ENCODE peak calls at places on chromosomes 1 and 21, in nine cellular contexts. N, W, R, A, B, C, Q, F and G are unnamed samples.

GRCh38 chr21:26795866-26796329 is 49.3 kb downstream of the ADAMTS1 start:
- DNase-seq in Q (no peak), B (peak), A (no peak), C (no peak), R (no peak), F (no peak), W (no peak), N (no peak), G (peak)

GRCh38 chr1:27571439-27572018 is 32.4 kb downstream of the AHDC1 start:
- DNase-seq in Q (no peak), A (no peak), N (no peak), B (no peak), W (no peak), C (no peak), F (no peak), R (no peak), G (no peak)

GRCh38 chr1:56644941-56645662 is at the start of gene PRKAA2:
- DNase-seq in Q (peak), W (no peak), C (no peak), R (no peak), A (peak), N (peak), F (peak), B (peak), G (peak)

GRCh38 chr1:199403421-199404116 is 623.9 kb upstream of the NR5A2 start:
- DNase-seq in B (peak), N (no peak), A (no peak), C (no peak), R (no peak), Q (no peak), F (no peak), W (no peak), G (no peak)

GRCh38 chr1:96387785-96388184 is 333.8 kb upstream of the PTBP2 start:
- DNase-seq in W (no peak), F (no peak), A (no peak), B (no peak), C (no peak), Q (no peak), R (no peak), N (no peak), G (peak)

GRCh38 chr1:29676496-29676895 is 440.2 kb downstream of the PTPRU start:
- DNase-seq in R (no peak), C (no peak), B (no peak), A (no peak), Q (no peak), F (no peak), W (no peak), N (no peak), G (no peak)

GRCh38 chr21:42669069-42669468 is 15.6 kb downstream of the PDE9A start:
- DNase-seq in R (no peak), N (no peak), W (no peak), C (no peak), B (no peak), Q (no peak), A (no peak), F (no peak), G (peak)

GRCh38 chr1:85818371-85818770 is 110.1 kb upstream of the ZNHIT6 start:
- DNase-seq in B (peak), N (peak), A (no peak), Q (no peak), F (no peak), W (no peak), R (no peak), C (no peak), G (peak)

GRCh38 chr1:68104155-68104554 is 53.7 kb upstream of the DIRAS3 start:
- DNase-seq in R (no peak), W (no peak), C (no peak), B (peak), N (no peak), F (no peak), Q (no peak), A (no peak), G (no peak)

GRCh38 chr21:39251326-39251725 is 62.1 kb downstream of the BRWD1 start:
- DNase-seq in A (no peak), W (no peak), C (no peak), F (no peak), N (no peak), R (no peak), B (no peak), Q (no peak), G (no peak)

GRCh38 chr1:210233495-210234253 is 1.1 kb downstream of the SERTAD4 start:
- DNase-seq in C (no peak), A (peak), Q (no peak), R (no peak), N (peak), F (peak), W (no peak), B (peak), G (peak)

GRCh38 chr1:31623365-31623764 is 5.9 kb downstream of the HCRTR1 start:
- DNase-seq in R (no peak), N (no peak), B (no peak), C (no peak), W (no peak), Q (no peak), A (no peak), F (no peak), G (no peak)

GRCh38 chr1:214621178-214621577 is 18.2 kb downstream of the CENPF start:
- DNase-seq in A (no peak), F (no peak), R (no peak), C (no peak), Q (no peak), N (no peak), W (no peak), B (no peak), G (no peak)

GRCh38 chr1:101520302-101520701 is 283.5 kb downstream of the S1PR1 start:
- DNase-seq in R (no peak), N (peak), B (peak), W (no peak), C (no peak), F (peak), A (no peak), Q (peak), G (no peak)

GRCh38 chr1:2276803-2277580 is 48.9 kb downstream of the SKI start:
- DNase-seq in R (no peak), W (no peak), C (no peak), A (no peak), Q (no peak), B (peak), F (no peak), N (no peak), G (no peak)